ENCODE peak calls at places on chromosomes 1 and 21, in six cellular contexts. One of them, this sample, is unnamed.

GRCh38 chr1:82161651-82162238 is 361.0 kb downstream of the ADGRL2 start:
- DNase-seq in IMR-90: no peak
- DNase-seq in GM12878: no peak
- DNase-seq in SK-N-SH: no peak
- DNase-seq in HepG2: no peak
- DNase-seq in A549: no peak
- DNase-seq in this sample: no peak

GRCh38 chr1:111989531-111990025 is at the start of gene KCND3:
- DNase-seq in SK-N-SH: peak
- DNase-seq in HepG2: no peak
- DNase-seq in GM12878: no peak
- DNase-seq in A549: no peak
- DNase-seq in IMR-90: peak
- DNase-seq in this sample: no peak

GRCh38 chr21:36773111-36773510 is 74.2 kb downstream of the SIM2 start:
- DNase-seq in GM12878: no peak
- DNase-seq in A549: peak
- DNase-seq in IMR-90: peak
- DNase-seq in HepG2: peak
- DNase-seq in SK-N-SH: no peak
- DNase-seq in this sample: no peak

GRCh38 chr1:247090455-247090854 is 11.8 kb upstream of the ZNF670 start:
- DNase-seq in GM12878: no peak
- DNase-seq in HepG2: no peak
- DNase-seq in SK-N-SH: no peak
- DNase-seq in A549: no peak
- DNase-seq in IMR-90: no peak
- DNase-seq in this sample: no peak

GRCh38 chr1:8671313-8671917 is 146.0 kb downstream of the RERE start:
- DNase-seq in A549: peak
- DNase-seq in IMR-90: peak
- DNase-seq in HepG2: peak
- DNase-seq in SK-N-SH: peak
- DNase-seq in GM12878: no peak
- DNase-seq in this sample: peak

GRCh38 chr1:199029855-199030254 is 391.0 kb downstream of the PTPRC start:
- DNase-seq in IMR-90: peak
- DNase-seq in A549: no peak
- DNase-seq in SK-N-SH: no peak
- DNase-seq in GM12878: no peak
- DNase-seq in HepG2: no peak
- DNase-seq in this sample: no peak

GRCh38 chr1:15353839-15354579 is 55.7 kb upstream of the EFHD2 start:
- DNase-seq in HepG2: peak
- DNase-seq in A549: peak
- DNase-seq in SK-N-SH: peak
- DNase-seq in GM12878: no peak
- DNase-seq in IMR-90: peak
- DNase-seq in this sample: no peak

GRCh38 chr1:171188388-171189266 is 3.5 kb downstream of the FMO2 start:
- DNase-seq in IMR-90: peak
- DNase-seq in GM12878: peak
- DNase-seq in A549: peak
- DNase-seq in HepG2: peak
- DNase-seq in SK-N-SH: peak
- DNase-seq in this sample: peak

GRCh38 chr1:180953291-180953747 is 40.6 kb downstream of the KIAA1614 start:
- DNase-seq in A549: peak
- DNase-seq in IMR-90: no peak
- DNase-seq in HepG2: no peak
- DNase-seq in GM12878: no peak
- DNase-seq in SK-N-SH: peak
- DNase-seq in this sample: no peak

GRCh38 chr1:44348046-44348628 is 6.9 kb downstream of the ERI3 start:
- DNase-seq in IMR-90: no peak
- DNase-seq in SK-N-SH: no peak
- DNase-seq in HepG2: no peak
- DNase-seq in GM12878: no peak
- DNase-seq in A549: no peak
- DNase-seq in this sample: no peak

GRCh38 chr1:6578624-6579373 is 995 bp upstream of the ZBTB48 start:
- DNase-seq in GM12878: no peak
- DNase-seq in SK-N-SH: peak
- DNase-seq in A549: no peak
- DNase-seq in IMR-90: no peak
- DNase-seq in HepG2: no peak
- DNase-seq in this sample: no peak

GRCh38 chr1:151806170-151806569 is 951 bp upstream of the LINGO4 start:
- DNase-seq in IMR-90: no peak
- DNase-seq in A549: no peak
- DNase-seq in HepG2: no peak
- DNase-seq in SK-N-SH: peak
- DNase-seq in GM12878: no peak
- DNase-seq in this sample: no peak

GRCh38 chr21:40793057-40793456 is 53.9 kb downstream of the DSCAM start:
- DNase-seq in GM12878: no peak
- DNase-seq in HepG2: no peak
- DNase-seq in A549: no peak
- DNase-seq in IMR-90: peak
- DNase-seq in SK-N-SH: no peak
- DNase-seq in this sample: no peak

GRCh38 chr1:59502009-59502691 is 205.3 kb downstream of the FGGY start:
- DNase-seq in SK-N-SH: peak
- DNase-seq in IMR-90: no peak
- DNase-seq in HepG2: no peak
- DNase-seq in A549: no peak
- DNase-seq in GM12878: no peak
- DNase-seq in this sample: no peak

GRCh38 chr1:174219606-174220370 is 60.5 kb downstream of the RABGAP1L start:
- DNase-seq in GM12878: no peak
- DNase-seq in IMR-90: no peak
- DNase-seq in SK-N-SH: no peak
- DNase-seq in A549: no peak
- DNase-seq in HepG2: no peak
- DNase-seq in this sample: no peak

GRCh38 chr1:53945183-53945432 is 391 bp downstream of the IFT25 start:
- DNase-seq in IMR-90: no peak
- DNase-seq in HepG2: no peak
- DNase-seq in A549: no peak
- DNase-seq in GM12878: no peak
- DNase-seq in SK-N-SH: no peak
- DNase-seq in this sample: no peak

GRCh38 chr1:3714284-3714741 is 37.9 kb upstream of the CCDC27 start:
- DNase-seq in A549: no peak
- DNase-seq in HepG2: no peak
- DNase-seq in SK-N-SH: no peak
- DNase-seq in IMR-90: no peak
- DNase-seq in GM12878: no peak
- DNase-seq in this sample: no peak

GRCh38 chr1:154755858-154756730 is 114.0 kb downstream of the KCNN3 start:
- DNase-seq in A549: peak
- DNase-seq in IMR-90: peak
- DNase-seq in GM12878: no peak
- DNase-seq in HepG2: no peak
- DNase-seq in SK-N-SH: peak
- DNase-seq in this sample: no peak

DNA sequence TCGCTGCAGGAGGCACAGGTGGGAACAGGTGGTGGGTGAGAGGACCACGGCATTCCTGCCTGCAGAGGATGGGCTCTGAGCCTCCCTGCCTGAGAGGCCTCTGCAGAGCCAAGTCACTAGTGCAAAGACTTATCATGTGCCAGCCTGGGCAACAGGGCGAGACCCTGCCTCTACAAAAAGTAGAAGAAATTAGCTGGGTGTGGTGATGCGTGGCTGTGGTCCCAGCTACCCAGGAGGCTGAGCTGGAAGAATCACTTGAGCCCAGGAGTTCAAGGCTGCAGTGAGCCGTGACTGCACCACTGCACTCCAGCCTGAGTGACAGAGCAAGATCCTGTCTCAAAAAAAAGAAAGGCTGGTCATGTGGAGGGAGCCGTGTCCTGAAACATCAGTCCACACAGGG is 46.4 kb downstream of the PKNOX1 start:
- DNase-seq in HepG2: no peak
- DNase-seq in A549: no peak
- DNase-seq in GM12878: no peak
- DNase-seq in SK-N-SH: no peak
- DNase-seq in IMR-90: no peak
- DNase-seq in this sample: no peak
- TF ChIP-seq SMC3 in HepG2: no peak
- TF ChIP-seq SMC3 in A549: no peak
- TF ChIP-seq SMC3 in GM12878: no peak
- TF ChIP-seq SMC3 in SK-N-SH: no peak
- TF ChIP-seq SMC3 in IMR-90: no peak
- TF ChIP-seq SMC3 in this sample: no peak

GRCh38 chr1:234957330-234958065 is 171.1 kb downstream of the TOMM20 start:
- DNase-seq in IMR-90: peak
- DNase-seq in GM12878: no peak
- DNase-seq in HepG2: peak
- DNase-seq in A549: peak
- DNase-seq in SK-N-SH: no peak
- DNase-seq in this sample: peak

GRCh38 chr1:234958066-234958701 is 170.5 kb downstream of the TOMM20 start:
- DNase-seq in IMR-90: no peak
- DNase-seq in SK-N-SH: no peak
- DNase-seq in HepG2: peak
- DNase-seq in GM12878: no peak
- DNase-seq in A549: peak
- DNase-seq in this sample: no peak

GRCh38 chr1:234958702-234959649 is 169.7 kb downstream of the TOMM20 start:
- DNase-seq in HepG2: no peak
- DNase-seq in IMR-90: no peak
- DNase-seq in GM12878: no peak
- DNase-seq in SK-N-SH: no peak
- DNase-seq in A549: no peak
- DNase-seq in this sample: no peak

GRCh38 chr1:234955107-234955731 is 173.4 kb downstream of the TOMM20 start:
- DNase-seq in HepG2: no peak
- DNase-seq in IMR-90: peak
- DNase-seq in SK-N-SH: no peak
- DNase-seq in GM12878: no peak
- DNase-seq in A549: no peak
- DNase-seq in this sample: peak

GRCh38 chr1:234956821-234957329 is 171.8 kb downstream of the TOMM20 start:
- DNase-seq in IMR-90: no peak
- DNase-seq in HepG2: peak
- DNase-seq in A549: peak
- DNase-seq in SK-N-SH: no peak
- DNase-seq in GM12878: no peak
- DNase-seq in this sample: peak
- TF ChIP-seq SMC3 in IMR-90: no peak
- TF ChIP-seq SMC3 in HepG2: no peak
- TF ChIP-seq SMC3 in A549: no peak
- TF ChIP-seq SMC3 in SK-N-SH: no peak
- TF ChIP-seq SMC3 in GM12878: no peak
- TF ChIP-seq SMC3 in this sample: no peak

GRCh38 chr1:168235937-168236336 is 10.1 kb downstream of the SFT2D2 start:
- DNase-seq in HepG2: peak
- DNase-seq in SK-N-SH: no peak
- DNase-seq in GM12878: no peak
- DNase-seq in A549: no peak
- DNase-seq in IMR-90: no peak
- DNase-seq in this sample: no peak

GRCh38 chr1:168234846-168235547 is 9.2 kb downstream of the SFT2D2 start:
- DNase-seq in A549: peak
- DNase-seq in SK-N-SH: peak
- DNase-seq in HepG2: peak
- DNase-seq in IMR-90: peak
- DNase-seq in GM12878: no peak
- DNase-seq in this sample: peak

GRCh38 chr1:168230709-168231108 is 4.9 kb downstream of the SFT2D2 start:
- DNase-seq in SK-N-SH: no peak
- DNase-seq in IMR-90: no peak
- DNase-seq in GM12878: no peak
- DNase-seq in A549: peak
- DNase-seq in HepG2: peak
- DNase-seq in this sample: no peak

GRCh38 chr1:168236836-168237611 is 11.2 kb downstream of the SFT2D2 start:
- DNase-seq in IMR-90: no peak
- DNase-seq in SK-N-SH: no peak
- DNase-seq in GM12878: no peak
- DNase-seq in HepG2: no peak
- DNase-seq in A549: no peak
- DNase-seq in this sample: no peak

GRCh38 chr1:168235548-168235885 is 9.7 kb downstream of the SFT2D2 start:
- DNase-seq in IMR-90: no peak
- DNase-seq in SK-N-SH: no peak
- DNase-seq in GM12878: no peak
- DNase-seq in A549: no peak
- DNase-seq in HepG2: no peak
- DNase-seq in this sample: no peak
- TF ChIP-seq SMC3 in IMR-90: no peak
- TF ChIP-seq SMC3 in SK-N-SH: no peak
- TF ChIP-seq SMC3 in GM12878: no peak
- TF ChIP-seq SMC3 in A549: no peak
- TF ChIP-seq SMC3 in HepG2: no peak
- TF ChIP-seq SMC3 in this sample: no peak

DNA sequence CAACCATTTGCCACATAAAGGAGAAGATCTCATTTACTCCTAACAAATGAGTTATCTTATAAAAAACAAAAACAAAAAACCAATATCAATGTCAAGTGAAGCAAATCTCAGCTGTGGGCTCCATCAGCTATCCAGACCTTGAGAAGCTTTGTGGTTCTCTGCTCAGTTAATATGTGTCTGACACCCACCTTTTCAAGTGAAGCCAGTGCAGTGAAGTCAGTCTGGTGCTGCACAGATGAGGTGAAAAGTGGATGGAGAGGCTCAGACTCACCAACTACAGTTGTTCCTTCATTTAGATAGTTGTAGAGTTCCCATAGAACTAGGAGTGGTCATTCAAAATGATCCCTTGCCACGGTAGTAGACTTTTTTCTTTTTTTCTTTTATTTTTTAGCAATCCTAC is 106.8 kb downstream of the NTNG1 start:
- DNase-seq in SK-N-SH: no peak
- DNase-seq in HepG2: no peak
- DNase-seq in GM12878: no peak
- DNase-seq in IMR-90: no peak
- DNase-seq in A549: no peak
- DNase-seq in this sample: no peak
- TF ChIP-seq SMC3 in SK-N-SH: no peak
- TF ChIP-seq SMC3 in HepG2: no peak
- TF ChIP-seq SMC3 in GM12878: no peak
- TF ChIP-seq SMC3 in IMR-90: no peak
- TF ChIP-seq SMC3 in A549: no peak
- TF ChIP-seq SMC3 in this sample: no peak

DNA sequence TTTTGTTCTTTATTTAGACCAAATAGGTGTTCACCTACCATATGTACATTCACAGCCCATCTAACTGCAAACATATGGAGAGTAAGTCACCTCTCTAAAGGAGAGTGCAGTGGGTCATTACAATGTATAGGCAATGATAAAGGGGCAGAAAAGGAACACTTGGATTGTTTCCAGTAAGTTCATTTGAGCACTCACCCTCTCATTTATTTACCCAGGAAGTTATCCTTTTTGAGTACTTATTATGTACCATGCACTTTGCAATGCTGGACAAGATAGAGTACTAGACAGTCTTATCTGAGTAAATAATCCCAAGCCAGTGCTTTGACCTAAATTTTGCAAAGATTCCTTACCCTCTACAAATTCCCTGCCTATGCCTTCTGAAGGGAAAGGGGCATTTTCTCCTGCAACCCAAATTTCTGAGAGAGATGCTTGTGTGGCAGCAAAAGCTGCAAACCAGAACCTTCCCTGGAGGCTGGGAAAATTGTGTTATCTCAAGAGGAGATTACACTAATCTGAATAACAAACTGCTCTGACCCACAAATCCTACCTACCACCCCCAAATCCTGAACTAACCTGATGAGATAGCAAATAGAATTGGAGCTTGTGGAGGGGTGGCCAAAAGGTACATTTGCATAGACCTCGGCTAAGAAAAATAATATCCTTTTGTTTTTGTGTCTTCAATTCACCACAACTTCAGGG is 18.6 kb upstream of the RGS8 start:
- DNase-seq in GM12878: no peak
- DNase-seq in A549: no peak
- DNase-seq in SK-N-SH: peak
- DNase-seq in IMR-90: no peak
- DNase-seq in HepG2: no peak
- DNase-seq in this sample: no peak
- TF ChIP-seq SMC3 in GM12878: no peak
- TF ChIP-seq SMC3 in A549: no peak
- TF ChIP-seq SMC3 in SK-N-SH: no peak
- TF ChIP-seq SMC3 in IMR-90: no peak
- TF ChIP-seq SMC3 in HepG2: no peak
- TF ChIP-seq SMC3 in this sample: no peak